ENCODE peak calls at places on chromosomes 4 and X, in seven cellular contexts. F is colonic mucosa, U is GM12865, C is choroid plexus epithelial cell, W is PC-9, P is coronary artery, B is neural progenitor cell. V is an unnamed sample.

GRCh38 chr4:25161599-25161960 is 1.3 kb upstream of the SEPSECS start:
- DNase-seq in F (no peak), U (no peak), C (peak), W (peak), P (no peak), B (no peak), V (no peak)

GRCh38 chr4:39256436-39256835 is 74.1 kb downstream of the WDR19 start:
- DNase-seq in F (no peak), U (no peak), C (peak), W (no peak), P (no peak), B (no peak), V (no peak)

GRCh38 chr4:153142700-153143438 is 61.4 kb upstream of the TRIM2 start:
- DNase-seq in F (peak), U (peak), C (peak), W (peak), P (peak), B (peak), V (peak)

GRCh38 chr4:1082215-1083182 is 30.9 kb downstream of the RNF212 start:
- DNase-seq in F (peak), U (no peak), C (peak), W (peak), P (no peak), B (no peak), V (no peak)

GRCh38 chr4:88147799-88148217 is 10.6 kb downstream of the ABCG2 start:
- DNase-seq in F (no peak), U (no peak), C (no peak), W (no peak), P (no peak), B (no peak), V (no peak)

GRCh38 chr4:183987529-183987946 is 82.4 kb downstream of the STOX2 start:
- DNase-seq in F (peak), U (no peak), C (peak), W (peak), P (peak), B (peak), V (peak)

GRCh38 chr4:101597204-101597603 is 193.3 kb upstream of the BANK1 start:
- DNase-seq in F (no peak), U (peak), C (no peak), W (no peak), P (no peak), B (no peak), V (no peak)

GRCh38 chr4:1221155-1221870 is 27.6 kb downstream of the CTBP1 start:
- DNase-seq in F (no peak), U (no peak), C (no peak), W (no peak), P (no peak), B (no peak), V (no peak)

GRCh38 chrX:150587585-150588503 is 19.4 kb downstream of the MTM1 start:
- DNase-seq in F (peak), U (peak), C (peak), W (peak), P (no peak), B (no peak), V (no peak)

GRCh38 chr4:27123050-27123768 is 262.6 kb downstream of the STIM2 start:
- DNase-seq in F (peak), U (no peak), C (no peak), W (no peak), P (no peak), B (peak), V (no peak)

GRCh38 chrX:150577174-150577573 is 8.8 kb downstream of the MTM1 start:
- DNase-seq in F (peak), U (no peak), C (no peak), W (no peak), P (no peak), B (no peak), V (no peak)

GRCh38 chr4:86512631-86513030 is 81.5 kb upstream of the PTPN13 start:
- DNase-seq in F (no peak), U (no peak), C (no peak), W (no peak), P (no peak), B (no peak), V (no peak)

GRCh38 chr4:128386761-128387599 is 99.4 kb upstream of the PGRMC2 start:
- DNase-seq in F (peak), U (no peak), C (peak), W (peak), P (peak), B (no peak), V (peak)

GRCh38 chr4:47213539-47213938 is 182.2 kb downstream of the GABRB1 start:
- DNase-seq in F (no peak), U (no peak), C (peak), W (no peak), P (no peak), B (no peak), V (no peak)

GRCh38 chrX:153726286-153727107 is 1.8 kb downstream of the ABCD1 start:
- DNase-seq in F (peak), U (peak), C (peak), W (peak), P (peak), B (peak), V (peak)

GRCh38 chr4:146245246-146245645 is 30.9 kb downstream of the REELD1 start:
- DNase-seq in F (peak), U (no peak), C (no peak), W (peak), P (no peak), B (no peak), V (no peak)

GRCh38 chrX:10010686-10011085 is 43.5 kb downstream of the CLDN34 start:
- DNase-seq in F (no peak), U (no peak), C (peak), W (no peak), P (no peak), B (peak), V (no peak)

GRCh38 chr4:114272226-114272625 is 292.8 kb upstream of the ARSJ start:
- DNase-seq in F (no peak), U (peak), C (peak), W (no peak), P (no peak), B (no peak), V (no peak)

GRCh38 chr4:143531368-143531767 is 17.9 kb downstream of the SMARCA5 start:
- DNase-seq in F (no peak), U (no peak), C (peak), W (no peak), P (no peak), B (peak), V (no peak)

GRCh38 chr4:573122-573892 is 2.8 kb downstream of the TMEM271 start:
- DNase-seq in F (no peak), U (no peak), C (no peak), W (no peak), P (no peak), B (no peak), V (no peak)

GRCh38 chr4:174714393-174715211 is 114.4 kb downstream of the GLRA3 start:
- DNase-seq in F (peak), U (peak), C (peak), W (peak), P (no peak), B (peak), V (no peak)

GRCh38 chr4:120858776-120859175 is 63.8 kb downstream of the PRDM5 start:
- DNase-seq in F (no peak), U (no peak), C (no peak), W (no peak), P (no peak), B (no peak), V (no peak)

GRCh38 chr4:88107406-88108107 is 50.9 kb downstream of the ABCG2 start:
- DNase-seq in F (peak), U (no peak), C (peak), W (peak), P (no peak), B (no peak), V (no peak)

GRCh38 chrX:153991013-153991580 is 18.5 kb downstream of the TMEM187 start:
- DNase-seq in F (no peak), U (no peak), C (no peak), W (no peak), P (no peak), B (no peak), V (no peak)

GRCh38 chr4:120395746-120396145 is 329.1 kb upstream of the MAD2L1 start:
- DNase-seq in F (no peak), U (no peak), C (no peak), W (no peak), P (no peak), B (no peak), V (no peak)

GRCh38 chrX:105711805-105712204 is 110.5 kb upstream of the NRK start:
- DNase-seq in F (no peak), U (no peak), C (no peak), W (no peak), P (no peak), B (no peak), V (no peak)

GRCh38 chr4:9901262-9901661 is 119.8 kb downstream of the DRD5 start:
- DNase-seq in F (no peak), U (no peak), C (no peak), W (no peak), P (no peak), B (no peak), V (no peak)

GRCh38 chr4:9893329-9894108 is 112.1 kb downstream of the DRD5 start:
- DNase-seq in F (no peak), U (no peak), C (no peak), W (no peak), P (no peak), B (no peak), V (no peak)

GRCh38 chr4:9894604-9895361 is 113.3 kb downstream of the DRD5 start:
- DNase-seq in F (no peak), U (peak), C (no peak), W (no peak), P (no peak), B (no peak), V (no peak)

GRCh38 chr4:9898596-9899345 is 117.3 kb downstream of the DRD5 start:
- DNase-seq in F (peak), U (peak), C (peak), W (no peak), P (no peak), B (peak), V (no peak)
- TF ChIP-seq CTCF in F (no peak), U (no peak), C (peak), W (no peak), P (no peak), B (peak), V (no peak)

GRCh38 chrX:109667986-109668385 is 43.0 kb upstream of the KCNE5 start:
- DNase-seq in F (no peak), U (no peak), C (no peak), W (no peak), P (no peak), B (no peak), V (no peak)

DNA sequence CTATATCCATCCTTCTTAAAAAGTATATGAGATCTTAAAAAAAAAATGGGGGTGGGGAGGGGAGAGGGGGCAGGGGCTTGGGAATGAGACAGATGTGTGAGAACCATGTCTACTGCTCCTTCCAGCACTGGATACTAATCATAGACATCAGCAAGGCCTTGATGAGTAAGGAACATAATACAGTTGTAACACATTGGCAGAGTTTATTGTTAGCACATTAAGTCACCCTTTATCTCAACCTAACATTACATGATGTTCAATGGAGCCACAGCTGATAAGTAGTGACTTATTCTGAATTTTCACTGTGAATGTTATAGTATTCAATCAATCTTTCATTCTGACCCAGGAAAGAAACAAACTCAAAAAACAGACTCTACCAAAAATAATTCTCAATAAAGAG is 47.3 kb upstream of the KCNE5 start:
- DNase-seq in F (no peak), U (no peak), C (no peak), W (no peak), P (no peak), B (no peak), V (no peak)
- H3K4me3 ChIP-seq in F (no peak), U (no peak), C (no peak), W (no peak), P (no peak), B (no peak), V (no peak)

GRCh38 chrX:116749943-116750342 is 287.2 kb upstream of the CT83 start:
- DNase-seq in F (no peak), U (no peak), C (no peak), W (peak), P (no peak), B (no peak), V (no peak)
- TF ChIP-seq CTCF in F (no peak), U (no peak), C (no peak), W (no peak), P (no peak), B (no peak), V (no peak)

GRCh38 chrX:73831500-73831899 is 268.5 kb downstream of the CHIC1 start:
- DNase-seq in F (no peak), U (no peak), C (peak), W (no peak), P (no peak), B (no peak), V (no peak)
- H3K4me3 ChIP-seq in F (no peak), U (no peak), C (no peak), W (no peak), P (no peak), B (no peak), V (no peak)

DNA sequence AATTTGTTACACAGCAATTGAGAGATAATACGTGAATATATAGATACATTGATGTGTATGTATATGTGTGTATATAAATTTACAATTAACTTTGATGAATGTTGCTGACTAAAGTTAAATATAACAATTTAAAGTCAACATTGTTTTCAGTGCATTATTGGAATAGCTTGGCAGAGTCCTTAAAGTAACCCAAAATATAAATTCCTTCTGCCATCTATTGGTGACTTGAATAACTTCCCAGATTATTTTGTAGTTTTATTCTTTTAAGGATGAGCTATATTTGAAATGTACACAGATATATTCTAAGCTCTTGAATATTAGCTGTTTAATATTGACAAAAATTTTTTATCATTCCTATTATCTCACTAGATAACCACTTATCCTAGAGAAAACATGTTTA is 298.2 kb upstream of the FSTL5 start:
- DNase-seq in F (no peak), U (no peak), C (peak), W (no peak), P (no peak), B (no peak), V (no peak)
- TF ChIP-seq CTCF in F (peak), U (no peak), C (peak), W (peak), P (no peak), B (peak), V (no peak)

GRCh38 chrX:120311632-120312000 is 355 bp upstream of the TMEM255A start:
- DNase-seq in F (no peak), U (no peak), C (no peak), W (no peak), P (no peak), B (no peak), V (no peak)

GRCh38 chrX:120309873-120310730 is 1.2 kb downstream of the TMEM255A start:
- DNase-seq in F (peak), U (no peak), C (peak), W (peak), P (no peak), B (peak), V (peak)

GRCh38 chrX:120308558-120308957 is 2.7 kb downstream of the TMEM255A start:
- DNase-seq in F (no peak), U (no peak), C (no peak), W (peak), P (no peak), B (peak), V (peak)

GRCh38 chrX:120308959-120309872 is 2.0 kb downstream of the TMEM255A start:
- DNase-seq in F (peak), U (peak), C (peak), W (peak), P (no peak), B (peak), V (peak)

GRCh38 chrX:120310861-120311631 is at the start of gene TMEM255A:
- DNase-seq in F (no peak), U (no peak), C (no peak), W (peak), P (no peak), B (peak), V (peak)
- H3K4me3 ChIP-seq in F (peak), U (peak), C (peak), W (peak), P (peak), B (peak), V (peak)

V was measured in uterus.